ENCODE peak calls at places on chromosomes 6 and 20, in nine cellular contexts. N is IMR-90; C is astrocyte of the spinal cord; Q is sigmoid colon; H is breast epithelium; L is cardiac fibroblast; J is astrocyte; S is HFFc6; T is CD4-positive, alpha-beta T cell. X is an unnamed sample.

GRCh38 chr6:34359438-34360158 is 32.9 kb downstream of the NUDT3 start:
- DNase-seq in N (peak; percentile 58), C (peak; percentile 72), Q (no peak), H (no peak), L (no peak), J (peak; percentile 76), S (peak; percentile 3), T (no peak), X (no peak)

GRCh38 chr6:149860834-149861602 is 3.1 kb downstream of the LRP11 start:
- DNase-seq in N (no peak), C (peak; percentile 36), Q (no peak), H (no peak), L (peak; percentile 44), J (peak; percentile 14), S (no peak), T (no peak), X (peak; percentile 47)

GRCh38 chr20:24779886-24780285 is 169.2 kb upstream of the CST7 start:
- DNase-seq in N (no peak), C (no peak), Q (peak; percentile 40), H (peak; percentile 22), L (no peak), J (no peak), S (no peak), T (no peak), X (no peak)

GRCh38 chr6:146814148-146814750 is 215.5 kb downstream of the ADGB start:
- DNase-seq in N (peak; percentile 40), C (peak; percentile 11), Q (no peak), H (no peak), L (peak; percentile 24), J (peak; percentile 29), S (no peak), T (no peak), X (peak; percentile 51)

GRCh38 chr6:151070666-151071065 is 169.1 kb upstream of the AKAP12 start:
- DNase-seq in N (peak; percentile 92), C (peak; percentile 50), Q (peak; percentile 22), H (no peak), L (peak; percentile 73), J (peak; percentile 87), S (no peak), T (no peak), X (peak; percentile 53)

GRCh38 chr20:62875419-62876355 is 14.1 kb upstream of the TCFL5 start:
- DNase-seq in N (peak; percentile 83), C (peak; percentile 56), Q (peak; percentile 95), H (peak; percentile 76), L (peak; percentile 92), J (peak; percentile 78), S (peak; percentile 77), T (no peak), X (peak; percentile 86)

GRCh38 chr6:19605624-19606023 is 231.5 kb upstream of the ID4 start:
- DNase-seq in N (no peak), C (no peak), Q (no peak), H (no peak), L (no peak), J (no peak), S (no peak), T (no peak), X (no peak)

GRCh38 chr6:30264731-30265130 is 51.5 kb upstream of the TRIM26 start:
- DNase-seq in N (peak; percentile 49), C (no peak), Q (no peak), H (no peak), L (no peak), J (peak; percentile 68), S (peak; percentile 20), T (no peak), X (peak; percentile 42)

GRCh38 chr6:84052883-84053241 is 19.3 kb downstream of the MRAP2 start:
- DNase-seq in N (no peak), C (no peak), Q (no peak), H (no peak), L (no peak), J (no peak), S (no peak), T (no peak), X (no peak)

GRCh38 chr6:52576392-52577021 is 353 bp downstream of the TRAM2 start:
- DNase-seq in N (peak; percentile 85), C (peak; percentile 77), Q (peak; percentile 86), H (peak; percentile 56), L (peak; percentile 86), J (peak; percentile 72), S (peak; percentile 80), T (peak; percentile 38), X (peak; percentile 82)

GRCh38 chr20:17653835-17654648 is 28.0 kb downstream of the RRBP1 start:
- DNase-seq in N (no peak), C (no peak), Q (peak; percentile 57), H (no peak), L (no peak), J (no peak), S (no peak), T (no peak), X (no peak)

GRCh38 chr20:17655865-17656489 is 26.1 kb downstream of the RRBP1 start:
- DNase-seq in N (peak; percentile 67), C (peak; percentile 37), Q (peak; percentile 57), H (no peak), L (no peak), J (peak; percentile 59), S (no peak), T (no peak), X (peak; percentile 69)

GRCh38 chr20:17652411-17652810 is 29.6 kb downstream of the RRBP1 start:
- DNase-seq in N (no peak), C (no peak), Q (peak; percentile 65), H (no peak), L (no peak), J (no peak), S (no peak), T (no peak), X (no peak)

GRCh38 chr20:17655286-17655651 is 26.8 kb downstream of the RRBP1 start:
- DNase-seq in N (no peak), C (no peak), Q (peak; percentile 39), H (no peak), L (peak; percentile 54), J (peak; percentile 54), S (no peak), T (no peak), X (no peak)

GRCh38 chr20:17654649-17655285 is 27.3 kb downstream of the RRBP1 start:
- DNase-seq in N (peak; percentile 52), C (peak; percentile 47), Q (peak; percentile 75), H (no peak), L (peak; percentile 72), J (no peak), S (no peak), T (no peak), X (peak; percentile 64)
- TF ChIP-seq CTCF in N (peak; percentile 76), C (peak; percentile 75), Q (peak; percentile 58), H (no peak), L (peak; percentile 72), J (peak; percentile 82), S (peak; percentile 87), T (peak; percentile 53), X (peak; percentile 70)

DNA sequence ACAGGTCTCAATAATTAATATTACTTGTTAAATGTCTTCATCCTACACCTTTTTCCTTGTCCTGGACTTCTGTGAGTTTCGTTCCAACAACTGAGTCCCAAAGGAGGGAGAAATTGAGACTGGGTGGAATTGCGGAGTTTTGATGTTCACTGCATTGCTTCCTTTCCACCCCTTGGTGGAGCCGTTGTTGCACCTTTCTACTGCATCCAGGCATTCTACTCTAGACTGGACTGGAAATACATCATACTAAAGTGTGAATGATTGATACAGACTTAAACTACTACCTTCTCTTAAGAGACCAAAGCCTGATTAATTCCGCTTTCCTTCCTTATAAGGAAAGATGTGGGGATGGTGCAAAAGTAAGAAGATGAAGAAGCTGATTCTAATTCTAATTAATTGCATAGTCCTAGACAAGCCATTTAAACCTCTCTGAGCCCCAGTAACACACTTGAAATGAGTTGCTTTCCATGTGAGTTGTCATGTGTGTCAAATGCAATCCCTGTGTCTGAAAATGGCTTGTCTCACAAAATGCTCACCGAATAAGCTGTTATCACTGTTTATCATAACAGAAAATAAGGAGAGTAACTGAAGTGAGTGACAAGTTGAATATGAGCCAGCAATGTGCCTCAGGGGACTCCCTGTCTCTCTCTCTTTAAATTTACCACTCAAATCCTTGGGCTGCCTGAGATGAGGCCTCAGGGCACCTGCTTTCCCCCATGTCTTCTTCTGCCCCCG is 338.3 kb upstream of the CHD6 start:
- DNase-seq in N (no peak), C (no peak), Q (no peak), H (no peak), L (peak; percentile 45), J (no peak), S (no peak), T (no peak), X (peak; percentile 1)
- TF ChIP-seq CTCF in N (peak; percentile 38), C (peak; percentile 11), Q (peak; percentile 33), H (peak; percentile 17), L (peak; percentile 24), J (peak; percentile 23), S (peak; percentile 20), T (no peak), X (peak; percentile 10)

DNA sequence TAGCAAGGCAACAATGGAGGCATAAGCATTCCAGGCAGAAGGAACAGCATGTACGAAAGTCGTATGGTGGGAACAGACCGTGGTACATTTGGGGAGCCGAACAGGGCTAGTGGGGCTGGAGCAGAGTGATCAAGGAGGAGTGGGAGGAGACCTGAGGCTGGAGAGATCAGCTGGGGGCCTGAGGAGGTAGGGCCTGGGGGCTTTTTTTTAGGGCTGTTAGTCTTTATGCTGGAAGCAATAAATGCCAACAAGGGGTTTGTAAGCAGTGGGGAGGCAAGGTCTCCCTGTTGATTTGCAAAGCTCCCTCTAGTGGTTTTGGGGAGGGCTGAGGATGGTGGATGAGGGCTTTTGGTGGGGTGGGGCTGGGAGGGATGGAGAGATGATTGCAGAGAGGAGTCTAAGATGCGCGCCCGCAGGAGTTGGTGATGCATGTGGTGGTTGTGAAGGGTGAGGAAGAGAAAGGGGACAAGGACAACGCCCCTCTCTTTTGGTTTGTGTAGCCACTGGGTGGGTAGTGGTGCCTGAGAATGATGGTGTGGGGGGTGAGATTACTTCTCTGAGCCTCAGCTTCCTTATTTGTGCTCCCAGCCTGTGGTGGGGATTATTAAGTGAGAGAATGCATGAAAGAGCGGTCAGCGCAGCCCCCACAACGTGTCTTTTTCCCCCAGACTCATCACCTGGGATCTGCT is 74.1 kb upstream of the TOX2 start:
- DNase-seq in N (peak; percentile 29), C (no peak), Q (peak; percentile 25), H (no peak), L (peak; percentile 31), J (no peak), S (no peak), T (peak; percentile 12), X (peak; percentile 40)
- TF ChIP-seq CTCF in N (peak; percentile 41), C (peak; percentile 56), Q (no peak), H (no peak), L (peak; percentile 57), J (peak; percentile 19), S (peak; percentile 70), T (no peak), X (peak; percentile 48)

GRCh38 chr6:137869781-137870180 is 2.7 kb downstream of the TNFAIP3 start:
- DNase-seq in N (no peak), C (no peak), Q (no peak), H (no peak), L (no peak), J (no peak), S (no peak), T (no peak), X (no peak)

GRCh38 chr6:137871299-137871698 is 4.2 kb downstream of the TNFAIP3 start:
- DNase-seq in N (no peak), C (no peak), Q (no peak), H (no peak), L (no peak), J (no peak), S (no peak), T (no peak), X (no peak)

GRCh38 chr6:137872071-137872470 is 5.0 kb downstream of the TNFAIP3 start:
- DNase-seq in N (peak; percentile 47), C (peak; percentile 51), Q (no peak), H (no peak), L (no peak), J (no peak), S (peak; percentile 48), T (no peak), X (peak; percentile 80)

GRCh38 chr6:137870286-137870685 is 3.2 kb downstream of the TNFAIP3 start:
- DNase-seq in N (no peak), C (no peak), Q (no peak), H (no peak), L (no peak), J (no peak), S (no peak), T (no peak), X (no peak)

GRCh38 chr6:137870744-137871247 is 3.7 kb downstream of the TNFAIP3 start:
- DNase-seq in N (peak; percentile 31), C (no peak), Q (no peak), H (no peak), L (no peak), J (no peak), S (no peak), T (no peak), X (no peak)
- TF ChIP-seq CTCF in N (no peak), C (peak; percentile 0), Q (no peak), H (peak; percentile 28), L (peak; percentile 34), J (no peak), S (peak; percentile 29), T (no peak), X (peak; percentile 24)

X was measured in fibroblast of mammary gland.